ENCODE peak calls at places on chromosomes 4 and X, in six cellular contexts. Y, V, R, C, M and L are unnamed samples.
A peak's percentile ranks its signal among the peaks of the same experiment; 100 is the strongest.

GRCh38 chr4:144572660-144573059 is 73.3 kb upstream of the HHIP start:
- DNase-seq in V (peak; percentile 16), C (no peak), R (no peak), Y (no peak), M (no peak), L (no peak)

GRCh38 chr4:144494280-144494679 is 151.7 kb upstream of the HHIP start:
- DNase-seq in R (no peak), C (no peak), V (no peak), M (no peak), Y (no peak), L (no peak)

GRCh38 chr4:65893311-65893710 is 223.0 kb upstream of the EPHA5 start:
- DNase-seq in V (no peak), C (no peak), Y (no peak), R (no peak), M (no peak), L (no peak)

GRCh38 chrX:112841114-112841819 is 636 bp upstream of the AMOT start:
- DNase-seq in V (peak; percentile 81), C (peak; percentile 83), M (peak; percentile 5), Y (peak; percentile 86), R (peak; percentile 83), L (peak; percentile 85)

GRCh38 chr4:145909331-145909730 is 29.3 kb downstream of the ZNF827 start:
- DNase-seq in Y (peak; percentile 84), M (no peak), C (peak; percentile 94), R (peak; percentile 87), V (peak; percentile 64), L (no peak)

GRCh38 chr4:177250056-177250696 is 59.5 kb upstream of the NEIL3 start:
- DNase-seq in Y (peak; percentile 71), C (peak; percentile 65), R (peak; percentile 70), M (no peak), V (peak; percentile 71), L (peak; percentile 66)

GRCh38 chrX:149248073-149248625 is 257.0 kb downstream of the IDS start:
- DNase-seq in Y (no peak), V (no peak), M (no peak), C (no peak), R (no peak), L (no peak)

GRCh38 chrX:119075271-119075670 is 2.5 kb downstream of the CT47C1 start:
- DNase-seq in Y (no peak), V (no peak), M (no peak), C (no peak), R (no peak), L (no peak)

GRCh38 chr4:47118192-47118879 is 87.0 kb downstream of the GABRB1 start:
- DNase-seq in C (no peak), V (no peak), M (no peak), R (no peak), Y (no peak), L (no peak)

GRCh38 chrX:10769696-10770619 is 149.6 kb upstream of the MID1 start:
- DNase-seq in V (no peak), Y (no peak), M (no peak), C (no peak), R (no peak), L (no peak)

GRCh38 chrX:95893632-95894031 is 791.0 kb upstream of the DIAPH2 start:
- DNase-seq in Y (no peak), R (no peak), V (no peak), M (no peak), C (no peak), L (no peak)

GRCh38 chrX:35726176-35726575 is 72.0 kb upstream of the MAGEB16 start:
- DNase-seq in C (no peak), M (no peak), R (no peak), Y (no peak), V (peak; percentile 18), L (no peak)

GRCh38 chr4:36207808-36208207 is 36.5 kb downstream of the ARAP2 start:
- DNase-seq in Y (no peak), V (no peak), C (no peak), M (no peak), R (no peak), L (no peak)

GRCh38 chr4:23737571-23737970 is 152.3 kb downstream of the PPARGC1A start:
- DNase-seq in C (no peak), V (no peak), R (no peak), M (no peak), Y (no peak), L (no peak)

GRCh38 chr4:140012688-140013087 is 141.3 kb downstream of the MAML3 start:
- DNase-seq in V (peak; percentile 93), M (no peak), Y (peak; percentile 54), R (peak; percentile 80), C (peak; percentile 87), L (peak; percentile 55)

GRCh38 chr4:120923201-120923522 is 636 bp upstream of the PRDM5 start:
- DNase-seq in R (no peak), V (no peak), C (no peak), M (no peak), Y (no peak), L (no peak)

GRCh38 chr4:87017580-87018061 is 82.8 kb downstream of the AFF1 start:
- DNase-seq in C (no peak), Y (no peak), R (no peak), M (no peak), V (peak; percentile 68), L (no peak)

GRCh38 chr4:40723728-40724127 is 26.0 kb upstream of the NSUN7 start:
- DNase-seq in V (no peak), Y (no peak), C (no peak), R (no peak), M (no peak), L (no peak)

GRCh38 chrX:130228871-130229270 is 39.8 kb downstream of the ZNF280C start:
- DNase-seq in C (no peak), R (no peak), V (no peak), Y (no peak), M (no peak), L (no peak)

GRCh38 chr4:100657187-100657586 is 139.4 kb upstream of the EMCN start:
- DNase-seq in R (no peak), C (no peak), M (no peak), Y (no peak), V (no peak), L (no peak)

GRCh38 chr4:31021008-31021407 is 300.8 kb downstream of the PCDH7 start:
- DNase-seq in C (no peak), V (no peak), R (no peak), M (no peak), Y (no peak), L (no peak)

GRCh38 chrX:103554687-103555417 is 30.5 kb upstream of the TCEAL4 start:
- DNase-seq in Y (no peak), M (no peak), R (peak; percentile 56), C (peak; percentile 40), V (no peak), L (no peak)

GRCh38 chr4:166324321-166324720 is 451.3 kb downstream of the TLL1 start:
- DNase-seq in Y (no peak), R (no peak), V (peak; percentile 36), C (peak; percentile 49), M (no peak), L (no peak)

GRCh38 chrX:153973127-153974002 is 811 bp downstream of the TMEM187 start:
- DNase-seq in R (no peak), C (no peak), M (no peak), Y (no peak), V (no peak), L (peak; percentile 34)

GRCh38 chr4:73856518-73856917 is 3.4 kb downstream of the PF4V1 start:
- DNase-seq in Y (no peak), C (no peak), V (peak; percentile 40), R (no peak), M (no peak), L (no peak)

GRCh38 chr4:24433515-24434192 is 150.7 kb downstream of the DHX15 start:
- DNase-seq in C (no peak), R (no peak), M (no peak), V (no peak), Y (no peak), L (no peak)

GRCh38 chrX:10579018-10579752 is 41.2 kb downstream of the MID1 start:
- DNase-seq in V (peak; percentile 88), C (no peak), M (no peak), R (no peak), Y (no peak), L (no peak)

GRCh38 chr4:149690726-149691125 is 124.9 kb downstream of the IQCM start:
- DNase-seq in M (no peak), Y (no peak), C (no peak), V (no peak), R (no peak), L (no peak)
- TF ChIP-seq CTCF in M (no peak), Y (no peak), C (no peak), V (no peak), R (no peak), L (no peak)

GRCh38 chr4:10098770-10099139 is 17.8 kb downstream of the WDR1 start:
- DNase-seq in R (no peak), V (no peak), M (no peak), Y (no peak), C (no peak), L (peak; percentile 60)

GRCh38 chr4:10100734-10101216 is 15.8 kb downstream of the WDR1 start:
- DNase-seq in V (no peak), M (no peak), R (no peak), Y (peak; percentile 79), C (peak; percentile 45), L (peak; percentile 77)

GRCh38 chr4:10097906-10098769 is 18.5 kb downstream of the WDR1 start:
- DNase-seq in V (no peak), Y (no peak), C (no peak), R (no peak), M (no peak), L (no peak)

GRCh38 chr4:10101559-10102192 is 14.9 kb downstream of the WDR1 start:
- DNase-seq in V (no peak), M (no peak), Y (no peak), R (no peak), C (no peak), L (no peak)

DNA sequence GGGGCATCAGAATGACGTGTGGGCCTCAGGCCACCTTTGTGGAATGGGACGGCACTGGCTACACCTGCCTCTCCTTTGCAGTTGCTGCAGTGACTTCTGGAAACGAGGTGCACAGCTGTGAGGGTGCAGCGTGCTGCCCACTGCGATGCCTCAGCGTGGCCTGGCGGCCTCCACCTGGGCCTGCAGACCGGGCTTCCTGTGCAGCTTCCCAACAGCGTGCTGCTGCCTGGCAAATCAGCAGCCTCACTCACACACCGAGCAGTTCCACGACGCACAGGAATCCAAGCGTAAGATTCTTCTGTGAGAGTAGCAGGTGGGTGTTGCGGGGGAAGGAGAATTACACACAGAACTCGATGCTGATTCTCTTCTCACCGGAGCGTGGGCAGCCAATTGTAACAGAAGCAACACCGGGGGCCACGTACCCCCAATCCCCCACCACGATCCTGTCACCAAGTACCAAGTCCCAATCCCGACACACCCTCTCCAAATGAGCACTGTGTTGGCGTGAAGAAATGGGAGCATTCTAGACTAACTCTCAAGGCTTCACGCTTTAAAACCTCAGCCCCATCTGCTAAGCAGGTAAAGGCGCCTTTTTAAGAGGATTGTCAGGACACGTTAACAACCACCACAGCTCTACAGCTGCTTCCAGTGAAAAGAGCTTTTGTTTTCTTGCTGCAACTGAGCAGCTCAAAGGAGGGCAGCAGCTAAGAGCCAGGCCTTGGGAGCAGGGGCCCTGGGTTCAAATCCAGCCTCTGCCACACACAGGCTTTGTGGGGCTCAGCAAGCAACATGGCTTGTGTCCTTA is 16.9 kb downstream of the WDR1 start:
- DNase-seq in C (no peak), M (no peak), R (no peak), Y (no peak), V (no peak), L (peak; percentile 48)
- H3K4me1 ChIP-seq in C (peaks cover 5% of the 10 kb centered on the region), M (peaks cover 100% of the 10 kb centered on the region), R (peaks cover 45% of the 10 kb centered on the region), Y (peaks cover 61% of the 10 kb centered on the region), V (peaks cover 29% of the 10 kb centered on the region), L (peaks cover 92% of the 10 kb centered on the region)

GRCh38 chr4:54696649-54697048 is 38.9 kb downstream of the KIT start:
- DNase-seq in M (no peak), V (no peak), Y (no peak), R (no peak), C (no peak), L (no peak)
- TF ChIP-seq CTCF in M (no peak), V (no peak), Y (no peak), R (no peak), C (no peak), L (no peak)

GRCh38 chr4:94461506-94461905 is 9.8 kb downstream of the PDLIM5 start:
- DNase-seq in Y (no peak), C (no peak), M (no peak), R (no peak), V (no peak), L (no peak)
- H3K4me1 ChIP-seq in Y (peaks cover 15% of the 10 kb centered on the region), C (no peaks in the 10 kb centered on the region), M (peaks cover 73% of the 10 kb centered on the region), R (peaks cover 29% of the 10 kb centered on the region), V (peaks cover 83% of the 10 kb centered on the region), L (peaks cover 14% of the 10 kb centered on the region)